ENCODE peak calls at places on chromosomes 3 and 15, in five cellular contexts. V is HepG2, A is HCT116, W is GM12878, T is H1. O is an unnamed sample.

GRCh38 chr3:16739416-16740091 is 134.3 kb upstream of the DAZL start:
- DNase-seq in V (no peak), A (no peak), W (no peak), T (no peak), O (no peak)

GRCh38 chr3:138118863-138119766 is 3.7 kb upstream of the DZIP1L start:
- DNase-seq in V (peak), A (peak), W (peak), T (peak), O (peak)

GRCh38 chr3:159234306-159234705 is 432.5 kb downstream of the MFSD1 start:
- DNase-seq in V (no peak), A (no peak), W (no peak), T (no peak), O (no peak)

GRCh38 chr3:161347726-161348125 is 23.6 kb downstream of the SPTSSB start:
- DNase-seq in V (no peak), A (no peak), W (no peak), T (no peak), O (no peak)

GRCh38 chr3:29705906-29706507 is 425.1 kb downstream of the RBMS3 start:
- DNase-seq in V (no peak), A (no peak), W (no peak), T (no peak), O (no peak)

GRCh38 chr3:124263168-124263567 is 271.2 kb upstream of the ROPN1 start:
- DNase-seq in V (no peak), A (no peak), W (no peak), T (no peak), O (no peak)

GRCh38 chr3:126056681-126057546 is 27.0 kb downstream of the SLC41A3 start:
- DNase-seq in V (peak), A (no peak), W (no peak), T (no peak), O (peak)

GRCh38 chr3:44289882-44290462 is 48.3 kb downstream of the TOPAZ1 start:
- DNase-seq in V (no peak), A (peak), W (no peak), T (no peak), O (peak)

GRCh38 chr3:69541059-69541471 is 155.2 kb upstream of the FRMD4B start:
- DNase-seq in V (no peak), A (no peak), W (no peak), T (peak), O (no peak)

GRCh38 chr3:21803604-21804003 is 52.6 kb upstream of the ZNF385D start:
- DNase-seq in V (no peak), A (no peak), W (no peak), T (no peak), O (no peak)

GRCh38 chr15:36334059-36334458 is 245.4 kb upstream of the CDIN1 start:
- DNase-seq in V (no peak), A (no peak), W (no peak), T (no peak), O (no peak)

DNA sequence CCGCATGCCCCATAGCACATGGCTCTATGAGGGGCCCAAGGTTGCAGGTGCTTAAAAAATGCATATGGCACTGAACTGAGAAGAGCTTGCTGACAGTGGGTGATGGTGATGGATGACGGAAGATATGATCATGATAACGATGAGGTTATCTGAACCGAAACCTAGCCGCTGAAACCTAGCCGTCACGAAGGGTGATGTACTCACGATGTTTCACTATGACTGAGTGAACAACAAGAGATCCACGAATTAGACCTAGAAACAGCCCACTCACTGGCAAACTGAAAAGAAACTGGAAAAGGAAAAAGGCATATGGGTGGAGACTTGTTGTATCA is 57.6 kb upstream of the BCL6 start:
- DNase-seq in V (no peak), A (no peak), W (peak), T (no peak), O (no peak)
- TF ChIP-seq SRF in V (no peak), A (no peak), W (no peak), T (no peak), O (no peak)

GRCh38 chr3:149016242-149016641 is 24.9 kb downstream of the GYG1 start:
- DNase-seq in V (no peak), A (no peak), W (no peak), T (no peak), O (no peak)

GRCh38 chr3:149016669-149017541 is 25.6 kb downstream of the GYG1 start:
- DNase-seq in V (no peak), A (no peak), W (no peak), T (no peak), O (no peak)

GRCh38 chr3:149019581-149019980 is 28.2 kb downstream of the GYG1 start:
- DNase-seq in V (no peak), A (no peak), W (no peak), T (no peak), O (no peak)

GRCh38 chr3:149020196-149020838 is 29.0 kb downstream of the GYG1 start:
- DNase-seq in V (no peak), A (no peak), W (no peak), T (no peak), O (no peak)

DNA sequence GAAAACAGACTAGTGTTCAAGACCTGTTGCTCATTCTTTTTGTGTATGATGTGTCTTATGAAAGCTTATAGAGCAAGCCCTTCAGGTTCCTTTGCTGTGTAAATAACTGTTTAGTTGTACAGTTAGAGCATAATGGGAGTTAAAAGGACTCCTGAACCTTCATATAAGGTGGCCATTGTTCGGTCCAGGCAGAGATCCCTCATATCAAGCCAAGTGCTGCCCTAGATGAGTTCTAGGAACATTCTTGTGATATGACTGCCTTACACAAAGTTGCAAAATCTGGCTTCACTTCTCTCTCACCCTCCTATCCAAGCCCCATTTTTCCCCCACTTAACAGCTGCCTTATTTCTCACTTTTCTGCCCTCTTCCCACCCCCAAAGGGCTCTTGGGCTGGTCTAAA is 26.9 kb downstream of the GYG1 start:
- DNase-seq in V (peak), A (no peak), W (no peak), T (no peak), O (no peak)
- TF ChIP-seq SRF in V (no peak), A (no peak), W (no peak), T (no peak), O (no peak)

GRCh38 chr15:62945063-62945462 is 97.5 kb upstream of the TPM1 start:
- DNase-seq in V (no peak), A (no peak), W (no peak), T (no peak), O (no peak)
- TF ChIP-seq SRF in V (no peak), A (no peak), W (no peak), T (no peak), O (no peak)

GRCh38 chr3:23804441-23805227 is 1.1 kb upstream of the UBE2E1 start:
- DNase-seq in V (no peak), A (no peak), W (no peak), T (no peak), O (no peak)
- TF ChIP-seq SRF in V (no peak), A (no peak), W (no peak), T (no peak), O (no peak)

DNA sequence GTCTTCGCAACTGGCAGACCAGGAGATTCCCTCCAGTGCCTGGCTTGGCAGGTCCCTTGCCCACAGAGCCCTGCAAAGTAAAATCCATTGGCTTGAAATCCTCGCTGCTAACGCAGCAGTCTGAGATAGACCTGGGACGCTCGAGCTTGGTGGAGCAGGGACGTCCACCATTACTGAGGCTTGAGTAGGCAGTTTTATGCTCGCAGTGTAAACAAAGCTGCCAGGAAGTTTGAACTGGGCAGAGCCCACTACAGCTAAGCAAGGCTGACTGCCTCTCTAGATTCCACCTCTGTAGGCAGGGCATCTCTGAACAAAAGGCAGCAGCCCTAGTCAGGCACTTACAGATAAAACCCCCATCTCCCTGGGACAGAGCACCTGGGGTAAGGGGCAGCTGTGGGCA is 205.0 kb upstream of the MME start:
- DNase-seq in V (no peak), A (no peak), W (no peak), T (no peak), O (no peak)
- TF ChIP-seq SRF in V (no peak), A (no peak), W (no peak), T (no peak), O (no peak)

DNA sequence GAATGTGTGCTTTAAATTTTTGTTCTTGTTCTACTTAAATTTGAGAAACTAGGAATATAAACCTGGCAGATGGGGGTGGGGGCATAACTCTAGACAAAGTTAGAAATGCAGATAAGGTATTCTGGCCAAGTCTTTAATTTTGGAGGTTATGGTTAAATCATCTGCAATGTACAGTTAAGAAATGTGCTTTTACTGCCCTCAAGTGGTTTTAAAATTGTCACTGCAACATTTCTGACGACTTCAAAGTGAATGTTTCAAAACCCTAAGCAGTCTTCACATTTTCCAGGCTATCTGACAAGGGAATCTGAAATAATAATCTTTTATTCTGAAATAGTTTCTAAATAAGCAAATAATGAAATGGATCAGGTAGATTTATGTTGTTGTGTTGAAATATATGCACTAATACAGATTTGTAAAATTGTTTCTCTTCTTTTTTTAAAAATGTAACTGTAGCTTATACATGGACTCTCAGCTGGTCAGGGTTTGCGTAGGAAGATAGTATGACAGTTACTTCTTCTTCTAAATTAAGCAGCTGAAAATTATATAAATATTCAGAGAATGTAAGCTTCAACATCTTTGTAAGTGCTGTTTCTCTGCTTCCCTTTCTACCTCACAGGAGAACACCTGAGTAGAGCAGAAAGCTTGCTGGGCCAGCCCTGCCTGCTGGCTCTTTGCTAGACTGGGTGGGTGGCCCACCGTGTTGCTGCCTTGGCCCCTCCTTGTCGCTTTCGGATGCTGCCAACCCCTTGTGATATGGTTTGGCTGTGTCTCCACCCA is 45.0 kb downstream of the SUCNR1 start:
- DNase-seq in V (peak), A (peak), W (peak), T (no peak), O (peak)
- TF ChIP-seq SRF in V (no peak), A (no peak), W (no peak), T (no peak), O (no peak)

GRCh38 chr3:171640520-171641412 is 169.5 kb downstream of the PLD1 start:
- DNase-seq in V (peak), A (no peak), W (no peak), T (no peak), O (no peak)
- TF ChIP-seq SRF in V (no peak), A (no peak), W (no peak), T (no peak), O (no peak)

GRCh38 chr3:191366675-191367074 is 36.3 kb upstream of the UTS2B start:
- DNase-seq in V (no peak), A (no peak), W (no peak), T (no peak), O (no peak)
- TF ChIP-seq SRF in V (no peak), A (no peak), W (no peak), T (no peak), O (no peak)